ENCODE peak calls at places on chromosomes 7 and 10, in eight cellular contexts. One of them, this sample, is unnamed.

GRCh38 chr10:71581376-71581775 is 138.2 kb downstream of the C10orf105 start:
- DNase-seq in glutamatergic neuron: no peak
- DNase-seq in activated CD8-positive, alpha-beta memory T cell treated with anti-CD3 and anti-CD28 coated beads for 1 hour: no peak
- DNase-seq in GM23248: no peak
- DNase-seq in renal cortical epithelial cell: no peak
- DNase-seq in activated T-cell treated with anti-CD3 and anti-CD28 coated beads for 4 hours: no peak
- DNase-seq in HS-5: no peak
- DNase-seq in AG04449: no peak
- DNase-seq in this sample: no peak

GRCh38 chr10:115857856-115858255 is 415.1 kb downstream of the GFRA1 start:
- DNase-seq in activated T-cell treated with anti-CD3 and anti-CD28 coated beads for 4 hours: no peak
- DNase-seq in HS-5: no peak
- DNase-seq in glutamatergic neuron: no peak
- DNase-seq in renal cortical epithelial cell: peak
- DNase-seq in activated CD8-positive, alpha-beta memory T cell treated with anti-CD3 and anti-CD28 coated beads for 1 hour: no peak
- DNase-seq in AG04449: no peak
- DNase-seq in GM23248: peak
- DNase-seq in this sample: no peak

GRCh38 chr7:23811540-23811939 is 101.5 kb downstream of the STK31 start:
- DNase-seq in AG04449: no peak
- DNase-seq in renal cortical epithelial cell: no peak
- DNase-seq in HS-5: no peak
- DNase-seq in activated T-cell treated with anti-CD3 and anti-CD28 coated beads for 4 hours: no peak
- DNase-seq in activated CD8-positive, alpha-beta memory T cell treated with anti-CD3 and anti-CD28 coated beads for 1 hour: no peak
- DNase-seq in glutamatergic neuron: no peak
- DNase-seq in GM23248: peak
- DNase-seq in this sample: peak

GRCh38 chr10:11434323-11434722 is 177.1 kb downstream of the USP6NL start:
- DNase-seq in GM23248: no peak
- DNase-seq in renal cortical epithelial cell: no peak
- DNase-seq in activated CD8-positive, alpha-beta memory T cell treated with anti-CD3 and anti-CD28 coated beads for 1 hour: no peak
- DNase-seq in activated T-cell treated with anti-CD3 and anti-CD28 coated beads for 4 hours: no peak
- DNase-seq in HS-5: no peak
- DNase-seq in AG04449: no peak
- DNase-seq in glutamatergic neuron: no peak
- DNase-seq in this sample: no peak

GRCh38 chr10:84089162-84089561 is 50.1 kb upstream of the GHITM start:
- DNase-seq in glutamatergic neuron: no peak
- DNase-seq in HS-5: no peak
- DNase-seq in GM23248: no peak
- DNase-seq in renal cortical epithelial cell: no peak
- DNase-seq in AG04449: no peak
- DNase-seq in activated T-cell treated with anti-CD3 and anti-CD28 coated beads for 4 hours: no peak
- DNase-seq in activated CD8-positive, alpha-beta memory T cell treated with anti-CD3 and anti-CD28 coated beads for 1 hour: no peak
- DNase-seq in this sample: no peak

GRCh38 chr10:84375011-84375410 is 46.6 kb downstream of the CCSER2 start:
- DNase-seq in renal cortical epithelial cell: peak
- DNase-seq in activated T-cell treated with anti-CD3 and anti-CD28 coated beads for 4 hours: peak
- DNase-seq in activated CD8-positive, alpha-beta memory T cell treated with anti-CD3 and anti-CD28 coated beads for 1 hour: no peak
- DNase-seq in HS-5: no peak
- DNase-seq in AG04449: peak
- DNase-seq in GM23248: peak
- DNase-seq in glutamatergic neuron: no peak
- DNase-seq in this sample: peak

GRCh38 chr7:77330169-77330882 is 85.8 kb downstream of the GSAP start:
- DNase-seq in GM23248: peak
- DNase-seq in AG04449: no peak
- DNase-seq in glutamatergic neuron: no peak
- DNase-seq in activated T-cell treated with anti-CD3 and anti-CD28 coated beads for 4 hours: no peak
- DNase-seq in HS-5: peak
- DNase-seq in activated CD8-positive, alpha-beta memory T cell treated with anti-CD3 and anti-CD28 coated beads for 1 hour: no peak
- DNase-seq in renal cortical epithelial cell: peak
- DNase-seq in this sample: no peak

GRCh38 chr10:70917635-70918034 is 29.3 kb upstream of the PCBD1 start:
- DNase-seq in renal cortical epithelial cell: no peak
- DNase-seq in activated CD8-positive, alpha-beta memory T cell treated with anti-CD3 and anti-CD28 coated beads for 1 hour: no peak
- DNase-seq in glutamatergic neuron: no peak
- DNase-seq in AG04449: no peak
- DNase-seq in activated T-cell treated with anti-CD3 and anti-CD28 coated beads for 4 hours: no peak
- DNase-seq in HS-5: no peak
- DNase-seq in GM23248: no peak
- DNase-seq in this sample: no peak

GRCh38 chr7:98213296-98213873 is 2.1 kb downstream of the BHLHA15 start:
- DNase-seq in GM23248: no peak
- DNase-seq in renal cortical epithelial cell: no peak
- DNase-seq in glutamatergic neuron: peak
- DNase-seq in activated T-cell treated with anti-CD3 and anti-CD28 coated beads for 4 hours: no peak
- DNase-seq in activated CD8-positive, alpha-beta memory T cell treated with anti-CD3 and anti-CD28 coated beads for 1 hour: no peak
- DNase-seq in AG04449: no peak
- DNase-seq in HS-5: no peak
- DNase-seq in this sample: no peak

GRCh38 chr10:124025152-124025551 is 68.2 kb downstream of the CHST15 start:
- DNase-seq in AG04449: no peak
- DNase-seq in glutamatergic neuron: no peak
- DNase-seq in activated T-cell treated with anti-CD3 and anti-CD28 coated beads for 4 hours: no peak
- DNase-seq in activated CD8-positive, alpha-beta memory T cell treated with anti-CD3 and anti-CD28 coated beads for 1 hour: no peak
- DNase-seq in HS-5: no peak
- DNase-seq in renal cortical epithelial cell: no peak
- DNase-seq in GM23248: no peak
- DNase-seq in this sample: no peak

GRCh38 chr7:134254311-134254710 is 62.4 kb downstream of the SLC35B4 start:
- DNase-seq in HS-5: no peak
- DNase-seq in GM23248: peak
- DNase-seq in glutamatergic neuron: no peak
- DNase-seq in activated CD8-positive, alpha-beta memory T cell treated with anti-CD3 and anti-CD28 coated beads for 1 hour: no peak
- DNase-seq in AG04449: no peak
- DNase-seq in activated T-cell treated with anti-CD3 and anti-CD28 coated beads for 4 hours: no peak
- DNase-seq in renal cortical epithelial cell: peak
- DNase-seq in this sample: no peak

This sample was measured in T-helper 1 cell.